ENCODE peak calls at places on chromosomes 11 and 22, in nine cellular contexts. Y is GM13977; F is stimulated activated CD4-positive, alpha-beta T cell treated with anti-CD3 and anti-CD28 coated beads, Interleukin-4, amount 100 ng/mL, for 4 hours; X is GM19239; C is myocyte; W is activated T-helper 9 cell treated with anti-CD3 and anti-CD28 coated beads, Interleukin-2, amount 50 U/mL, for 16 hours; K is small intestine; R is fibroblast of lung; Z is HFF-Myc. P is an unnamed sample.

GRCh38 chr11:15650105-15650938 is 535.6 kb downstream of the INSC start:
- DNase-seq in C (peak), K (peak), Z (peak), R (peak), F (peak), X (peak), Y (peak), W (peak), P (peak)

GRCh38 chr11:8638300-8638699 is 44.2 kb downstream of the TRIM66 start:
- DNase-seq in Y (no peak), R (no peak), Z (no peak), F (no peak), X (no peak), C (no peak), W (no peak), K (no peak), P (no peak)

GRCh38 chr22:20095521-20095920 is 15.5 kb downstream of the DGCR8 start:
- DNase-seq in R (no peak), W (no peak), X (no peak), K (no peak), F (peak), C (no peak), Z (no peak), Y (no peak), P (no peak)

GRCh38 chr22:26890870-26891269 is 233.5 kb downstream of the MIAT start:
- DNase-seq in C (no peak), X (no peak), Y (no peak), Z (no peak), W (no peak), K (no peak), F (no peak), R (no peak), P (no peak)

GRCh38 chr11:34284166-34284565 is 73.6 kb downstream of the ABTB2 start:
- DNase-seq in K (no peak), R (no peak), Y (no peak), C (no peak), X (no peak), F (no peak), W (no peak), Z (no peak), P (no peak)

GRCh38 chr11:134654161-134654915 is 242.3 kb upstream of the B3GAT1 start:
- DNase-seq in W (no peak), F (peak), X (no peak), Z (no peak), Y (no peak), C (no peak), R (no peak), K (no peak), P (no peak)

GRCh38 chr11:95563173-95563572 is 226.4 kb downstream of the FAM76B start:
- DNase-seq in C (no peak), X (no peak), Z (peak), R (no peak), W (no peak), Y (no peak), K (no peak), F (no peak), P (no peak)

GRCh38 chr11:45730014-45730413 is 64.6 kb upstream of the CHST1 start:
- DNase-seq in R (no peak), Y (no peak), X (no peak), C (no peak), K (no peak), F (no peak), W (no peak), Z (no peak), P (no peak)

GRCh38 chr11:33843018-33843417 is 48.9 kb downstream of the LMO2 start:
- DNase-seq in F (no peak), Y (no peak), C (no peak), W (no peak), K (no peak), R (no peak), Z (no peak), X (no peak), P (no peak)

GRCh38 chr22:30868663-30869385 is 99.8 kb downstream of the MORC2 start:
- DNase-seq in W (no peak), K (no peak), R (peak), Y (no peak), C (peak), Z (no peak), X (no peak), F (no peak), P (no peak)

GRCh38 chr11:36162909-36163434 is 126.3 kb downstream of the COMMD9 start:
- DNase-seq in K (no peak), Y (no peak), C (no peak), F (no peak), W (no peak), X (no peak), R (no peak), Z (no peak), P (no peak)

GRCh38 chr22:21815958-21816357 is 51.5 kb downstream of the MAPK1 start:
- DNase-seq in Y (no peak), Z (no peak), W (no peak), F (no peak), C (no peak), R (no peak), X (no peak), K (no peak), P (no peak)

GRCh38 chr11:109048098-109048497 is 373.9 kb upstream of the C11orf87 start:
- DNase-seq in Y (no peak), Z (no peak), R (peak), W (no peak), K (no peak), X (no peak), C (no peak), F (no peak), P (no peak)

GRCh38 chr11:72985645-72986044 is 156.5 kb downstream of the FCHSD2 start:
- DNase-seq in W (no peak), R (peak), Z (no peak), X (no peak), K (no peak), Y (no peak), F (no peak), C (peak), P (no peak)

GRCh38 chr11:106875013-106875412 is 143.3 kb downstream of the GUCY1A2 start:
- DNase-seq in W (no peak), X (no peak), Z (no peak), Y (no peak), C (no peak), K (no peak), R (peak), F (no peak), P (no peak)

GRCh38 chr11:75107187-75107586 is 10.5 kb upstream of the OR2AT4 start:
- DNase-seq in Z (no peak), K (no peak), C (no peak), Y (no peak), W (no peak), R (no peak), F (no peak), X (no peak), P (no peak)

GRCh38 chr22:38566726-38567504 is 3.1 kb downstream of the DMC1 start:
- DNase-seq in Z (no peak), K (no peak), Y (no peak), W (no peak), X (no peak), C (no peak), R (no peak), F (no peak), P (no peak)

GRCh38 chr22:30425616-30426394 is at the start of gene MTFP1:
- DNase-seq in K (peak), R (peak), Y (peak), C (peak), X (no peak), Z (no peak), F (peak), W (peak), P (peak)

GRCh38 chr22:48489551-48490512 is 1337.8 kb downstream of the BRD1 start:
- DNase-seq in K (no peak), F (no peak), Y (no peak), C (no peak), R (peak), W (no peak), Z (no peak), X (no peak), P (no peak)

GRCh38 chr22:26828311-26828710 is 170.9 kb downstream of the MIAT start:
- DNase-seq in F (no peak), C (no peak), X (no peak), W (no peak), K (peak), R (no peak), Y (peak), Z (no peak), P (peak)

GRCh38 chr22:45207981-45208664 is 32.6 kb downstream of the KIAA0930 start:
- DNase-seq in K (no peak), F (no peak), Z (peak), R (peak), Y (no peak), X (no peak), W (no peak), C (peak), P (no peak)

GRCh38 chr22:39384750-39385480 is 14.7 kb upstream of the TAB1 start:
- DNase-seq in R (peak), K (peak), Y (no peak), W (no peak), C (no peak), Z (no peak), F (no peak), X (no peak), P (peak)

GRCh38 chr22:35783943-35784614 is 66.4 kb downstream of the APOL5 start:
- DNase-seq in W (no peak), C (peak), F (no peak), Y (no peak), X (no peak), Z (peak), R (no peak), K (no peak), P (no peak)

GRCh38 chr11:35126000-35126878 is 12.7 kb upstream of the CD44 start:
- DNase-seq in F (peak), R (no peak), Z (no peak), X (peak), W (peak), K (no peak), Y (peak), C (no peak), P (no peak)

GRCh38 chr11:88320149-88320559 is 17.4 kb downstream of the CTSC start:
- DNase-seq in R (peak), K (no peak), W (no peak), X (no peak), C (peak), Y (no peak), F (no peak), Z (peak), P (no peak)

GRCh38 chr11:108947654-108948570 is 283.0 kb downstream of the DDX10 start:
- DNase-seq in F (no peak), X (no peak), Y (no peak), W (no peak), R (no peak), C (no peak), Z (no peak), K (no peak), P (no peak)

GRCh38 chr22:30238661-30239420 is 7.7 kb downstream of the LIF start:
- DNase-seq in C (peak), F (no peak), Y (no peak), R (peak), X (no peak), W (no peak), Z (no peak), K (peak), P (no peak)

GRCh38 chr11:122797651-122798050 is 40.6 kb upstream of the CRTAM start:
- DNase-seq in F (no peak), R (no peak), C (no peak), K (no peak), Z (no peak), X (no peak), Y (no peak), W (no peak), P (no peak)

GRCh38 chr22:50665738-50666137 is 6.9 kb upstream of the SHANK3 start:
- DNase-seq in C (peak), K (peak), R (no peak), Y (no peak), Z (no peak), X (no peak), W (no peak), F (no peak), P (peak)

GRCh38 chr11:34897171-34897870 is 18.9 kb downstream of the APIP start:
- DNase-seq in W (no peak), R (no peak), Z (no peak), X (no peak), K (no peak), F (no peak), C (no peak), Y (no peak), P (no peak)

GRCh38 chr22:32396255-32396654 is 15.8 kb downstream of the RTCB start:
- DNase-seq in K (no peak), R (no peak), Y (no peak), C (no peak), Z (no peak), X (no peak), F (no peak), W (no peak), P (no peak)

GRCh38 chr22:48427731-48428211 is 1399.9 kb downstream of the BRD1 start:
- DNase-seq in F (no peak), W (no peak), K (no peak), Z (no peak), Y (no peak), C (no peak), X (no peak), R (no peak), P (no peak)

GRCh38 chr11:2767751-2768150 is 68.0 kb upstream of the KCNQ1OT1 start:
- DNase-seq in F (no peak), C (no peak), W (no peak), Z (no peak), Y (no peak), K (no peak), X (no peak), R (no peak), P (no peak)

GRCh38 chr22:44743804-44744211 is 8.6 kb upstream of the ARHGAP8 start:
- DNase-seq in Y (no peak), R (no peak), F (no peak), Z (no peak), K (no peak), W (no peak), C (no peak), X (no peak), P (no peak)

GRCh38 chr11:5727691-5728090 is 8.6 kb upstream of the OR56B1 start:
- DNase-seq in Y (no peak), Z (no peak), R (no peak), K (no peak), X (no peak), F (no peak), W (no peak), C (no peak), P (no peak)